ENCODE peak calls at places on chromosomes 13 and 19, in nine cellular contexts. P is A549; J is CD8-positive, alpha-beta T cell; R is pancreas; L is uterus; S is left ventricle myocardium inferior; G is PC-3; F is body of pancreas; K is fibroblast of lung. Y is an unnamed sample.
A peak's percentile ranks its signal among the peaks of the same experiment; 100 is the strongest.

GRCh38 chr19:1238373-1239303 is 833 bp upstream of the CBARP start:
- DNase-seq in P (no peak), G (no peak), F (no peak), R (no peak), L (no peak), K (no peak), S (no peak), J (no peak), Y (no peak)

GRCh38 chr13:27406178-27406939 is 18.1 kb upstream of the GTF3A start:
- DNase-seq in J (peak; percentile 18), G (peak; percentile 62), P (peak; percentile 41), S (no peak), R (no peak), F (peak; percentile 38), L (no peak), K (peak; percentile 43), Y (no peak)

GRCh38 chr13:111948281-111948680 is 118.7 kb upstream of the SOX1 start:
- DNase-seq in J (no peak), L (no peak), F (no peak), K (no peak), G (no peak), P (no peak), S (no peak), R (no peak), Y (no peak)

GRCh38 chr19:53581871-53582279 is 43.9 kb downstream of the ZNF331 start:
- DNase-seq in R (no peak), G (no peak), L (no peak), S (no peak), F (no peak), K (no peak), P (no peak), J (no peak), Y (no peak)

GRCh38 chr13:107778094-107778493 is 437.2 kb downstream of the LIG4 start:
- DNase-seq in K (no peak), R (no peak), G (no peak), J (no peak), L (no peak), P (no peak), F (no peak), S (no peak), Y (no peak)

GRCh38 chr13:40060318-40061007 is 405.0 kb downstream of the COG6 start:
- DNase-seq in S (peak; percentile 46), G (peak; percentile 60), J (no peak), R (peak; percentile 89), K (peak; percentile 94), P (no peak), F (peak; percentile 98), L (peak; percentile 89), Y (no peak)

GRCh38 chr19:32828139-32828538 is 41.4 kb downstream of the SLC7A9 start:
- DNase-seq in S (no peak), J (no peak), F (no peak), G (no peak), L (no peak), P (no peak), K (no peak), R (no peak), Y (no peak)

GRCh38 chr13:95113601-95114000 is 187.7 kb downstream of the ABCC4 start:
- DNase-seq in P (no peak), R (no peak), K (no peak), J (no peak), S (no peak), L (no peak), F (no peak), G (no peak), Y (no peak)

GRCh38 chr19:6227941-6228325 is 51.8 kb downstream of the MLLT1 start:
- DNase-seq in J (no peak), R (no peak), G (no peak), K (no peak), L (no peak), S (no peak), F (no peak), P (no peak), Y (peak; percentile 35)

GRCh38 chr13:43805681-43806128 is 18.9 kb upstream of the ENOX1 start:
- DNase-seq in S (no peak), J (no peak), L (no peak), F (no peak), P (peak; percentile 11), R (no peak), G (peak; percentile 21), K (peak; percentile 20), Y (no peak)

GRCh38 chr19:52322429-52322828 is 13.6 kb upstream of the ZNF610 start:
- DNase-seq in J (no peak), G (no peak), R (no peak), P (no peak), F (no peak), S (no peak), K (no peak), L (no peak), Y (no peak)

GRCh38 chr19:55690109-55690768 is 15.2 kb downstream of the EPN1 start:
- DNase-seq in R (no peak), S (peak; percentile 13), P (no peak), G (no peak), K (no peak), F (no peak), J (no peak), L (no peak), Y (peak; percentile 34)

GRCh38 chr13:52447815-52448552 is 2.5 kb downstream of the VPS36 start:
- DNase-seq in S (no peak), L (no peak), K (peak; percentile 13), R (no peak), F (no peak), J (no peak), G (no peak), P (no peak), Y (no peak)

GRCh38 chr19:17757125-17757524 is 5.8 kb downstream of the FCHO1 start:
- DNase-seq in K (peak; percentile 55), F (peak; percentile 84), L (peak; percentile 26), R (peak; percentile 45), P (peak; percentile 58), S (peak; percentile 71), J (no peak), G (peak; percentile 79), Y (no peak)

GRCh38 chr19:5000120-5000611 is 31.3 kb downstream of the KDM4B start:
- DNase-seq in P (no peak), J (no peak), R (no peak), S (no peak), K (no peak), L (no peak), F (no peak), G (no peak), Y (no peak)

GRCh38 chr19:28466107-28467045 is 746.6 kb downstream of the UQCRFS1 start:
- DNase-seq in S (peak; percentile 53), R (peak; percentile 65), P (peak; percentile 41), K (peak; percentile 44), G (peak; percentile 19), F (peak; percentile 83), L (no peak), J (peak; percentile 45), Y (peak; percentile 69)
- H3K4me1 ChIP-seq in S (no peaks in the 10 kb centered on the region), R (no peaks in the 10 kb centered on the region), P (no peaks in the 10 kb centered on the region), K (no peaks in the 10 kb centered on the region), G (no peaks in the 10 kb centered on the region), F (peaks cover 20% of the 10 kb centered on the region), L (no peaks in the 10 kb centered on the region), J (peaks cover 15% of the 10 kb centered on the region), Y (peaks cover 9% of the 10 kb centered on the region)

DNA sequence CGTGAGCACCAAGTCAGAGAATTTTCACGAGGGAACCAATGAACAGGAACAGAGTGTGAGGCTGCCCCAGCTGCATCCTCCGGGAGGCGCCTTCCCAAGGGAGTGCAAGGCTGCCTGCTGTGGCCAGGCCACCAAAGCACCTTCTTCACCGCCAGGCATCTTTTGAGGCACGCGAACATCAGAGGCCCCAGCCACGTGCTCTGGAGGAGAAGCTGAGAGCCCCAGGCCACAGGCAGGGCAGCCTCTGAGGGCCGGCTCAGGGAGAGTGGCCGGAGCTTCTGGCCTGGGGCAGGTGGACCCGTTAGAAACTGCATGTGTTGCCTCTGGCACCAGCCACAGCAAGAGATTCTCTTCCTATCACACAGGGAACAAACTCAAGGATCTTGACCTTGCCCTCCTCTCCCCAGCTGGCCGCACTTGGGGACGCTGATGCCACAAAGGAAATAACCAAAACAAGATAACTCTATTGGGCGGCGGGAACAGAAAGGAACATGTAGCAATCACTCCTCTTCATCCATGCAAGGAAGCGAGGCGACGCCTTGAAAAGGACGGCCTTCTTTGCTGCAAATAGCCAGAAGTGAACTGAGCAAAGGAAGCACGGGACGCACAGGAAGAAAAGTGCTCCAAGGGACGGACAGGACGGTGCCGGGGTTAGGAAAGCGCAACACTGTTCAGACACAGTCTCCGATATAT is 19.9 kb downstream of the GAS6 start:
- DNase-seq in R (no peak), L (peak; percentile 12), K (no peak), P (no peak), S (peak; percentile 13), J (no peak), F (peak; percentile 6), G (no peak), Y (peak; percentile 45)
- TF ChIP-seq CTCF in R (no peak), L (no peak), K (no peak), P (no peak), S (no peak), J (no peak), F (no peak), G (no peak), Y (no peak)

GRCh38 chr19:40721936-40722661 is 5.2 kb downstream of the ITPKC start:
- DNase-seq in R (no peak), L (no peak), J (no peak), S (no peak), P (no peak), K (peak; percentile 34), G (peak; percentile 54), F (no peak), Y (no peak)

GRCh38 chr19:40718774-40719391 is 2.0 kb downstream of the ITPKC start:
- DNase-seq in J (no peak), F (peak; percentile 92), R (peak; percentile 88), L (peak; percentile 51), K (peak; percentile 54), P (peak; percentile 83), S (peak; percentile 52), G (peak; percentile 72), Y (peak; percentile 91)

GRCh38 chr19:40719414-40719894 is 2.5 kb downstream of the ITPKC start:
- DNase-seq in L (no peak), G (no peak), R (no peak), S (no peak), P (no peak), F (no peak), J (no peak), K (no peak), Y (peak; percentile 61)

GRCh38 chr19:40723661-40724254 is 6.8 kb downstream of the ITPKC start:
- DNase-seq in K (no peak), L (no peak), P (no peak), R (no peak), G (no peak), F (no peak), J (no peak), S (no peak), Y (no peak)

DNA sequence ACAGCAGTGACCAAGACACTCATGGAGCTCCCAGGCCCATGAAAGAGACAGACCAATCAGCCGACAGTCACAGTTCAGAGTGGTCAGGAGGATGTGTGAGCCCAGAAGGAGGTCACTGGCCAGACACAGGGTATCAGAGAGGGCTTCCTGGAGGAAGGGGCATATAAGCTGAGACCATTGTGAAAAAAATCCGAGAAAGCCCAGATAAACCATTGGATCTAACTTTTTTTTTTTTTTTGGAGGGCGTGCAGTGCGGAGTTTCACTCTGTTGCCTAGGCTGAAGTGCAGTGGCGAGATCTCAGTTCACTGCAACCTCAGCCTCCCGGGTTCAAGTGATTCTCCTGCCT is 4.2 kb downstream of the ITPKC start:
- DNase-seq in L (no peak), G (no peak), R (no peak), P (no peak), S (no peak), J (no peak), F (no peak), K (no peak), Y (no peak)
- H3K4me3 ChIP-seq in L (peak overlapping the region; percentile 68), G (no peak overlapping the region), R (no peak overlapping the region), P (no peak overlapping the region), S (peak overlapping the region; percentile 85), J (no peak overlapping the region), F (no peak overlapping the region), K (peak overlapping the region; percentile 94), Y (peak overlapping the region; percentile 90)

GRCh38 chr13:51425410-51426042 is 27.3 kb downstream of the INTS6 start:
- DNase-seq in G (no peak), J (no peak), S (no peak), R (no peak), F (no peak), K (peak; percentile 59), L (no peak), P (no peak), Y (no peak)
- H3K4me1 ChIP-seq in G (peaks cover 8% of the 10 kb centered on the region), J (peaks cover 53% of the 10 kb centered on the region), S (peaks cover 61% of the 10 kb centered on the region), R (peaks cover 24% of the 10 kb centered on the region), F (peaks cover 68% of the 10 kb centered on the region), K (no peaks in the 10 kb centered on the region), L (no peaks in the 10 kb centered on the region), P (peaks cover 4% of the 10 kb centered on the region), Y (peaks cover 20% of the 10 kb centered on the region)

Y was measured in lower lobe of right lung.